ENCODE peak calls at places on chromosomes 7 and 10, in six cellular contexts. I, U, G, B, T and N are unnamed samples.

GRCh38 chr10:120612756-120613155 is 155.7 kb downstream of the PLPP4 start:
- DNase-seq in U (no peak), I (no peak), B (no peak), G (no peak), T (no peak), N (no peak)

GRCh38 chr7:12294701-12295100 is 83.6 kb downstream of the TMEM106B start:
- DNase-seq in I (no peak), B (no peak), U (no peak), T (no peak), G (no peak), N (no peak)

GRCh38 chr7:47483604-47484273 is 98.2 kb downstream of the TNS3 start:
- DNase-seq in B (no peak), I (peak), U (peak), G (no peak), T (no peak), N (no peak)

GRCh38 chr7:26346611-26347200 is 55.0 kb downstream of the SNX10 start:
- DNase-seq in I (no peak), T (no peak), U (peak), G (peak), B (no peak), N (peak)

GRCh38 chr7:21616796-21617436 is 74.1 kb downstream of the DNAH11 start:
- DNase-seq in T (no peak), B (no peak), I (no peak), G (no peak), U (peak), N (no peak)

GRCh38 chr10:69500864-69501468 is 49.7 kb downstream of the TSPAN15 start:
- DNase-seq in I (no peak), U (no peak), T (no peak), B (no peak), G (no peak), N (no peak)

GRCh38 chr7:25545125-25546008 is 317.1 kb upstream of the NPVF start:
- DNase-seq in U (no peak), T (no peak), I (no peak), G (peak), B (no peak), N (no peak)

GRCh38 chr7:102841290-102841689 is 71.5 kb upstream of the LRRC17 start:
- DNase-seq in G (peak), T (no peak), U (no peak), I (no peak), B (no peak), N (no peak)

GRCh38 chr7:148191391-148192076 is 399.0 kb upstream of the C7orf33 start:
- DNase-seq in U (no peak), B (no peak), G (no peak), T (no peak), I (no peak), N (no peak)

GRCh38 chr10:71509444-71509843 is 112.7 kb downstream of the CDH23 start:
- DNase-seq in U (no peak), I (no peak), B (no peak), G (no peak), T (no peak), N (no peak)

GRCh38 chr10:119466655-119467054 is 75.9 kb downstream of the RGS10 start:
- DNase-seq in B (no peak), G (no peak), T (peak), I (no peak), U (peak), N (no peak)

GRCh38 chr10:49183596-49184542 is 4.3 kb downstream of the TMEM273 start:
- DNase-seq in T (no peak), I (peak), G (no peak), B (no peak), U (no peak), N (no peak)

GRCh38 chr10:132663666-132664365 is 122.1 kb downstream of the NKX6-2 start:
- DNase-seq in G (no peak), T (no peak), B (no peak), U (peak), I (no peak), N (no peak)

GRCh38 chr7:101717986-101718746 is 89.1 kb upstream of the MYL10 start:
- DNase-seq in T (no peak), B (no peak), I (peak), G (peak), U (no peak), N (no peak)

GRCh38 chr10:75127481-75127880 is 16.0 kb downstream of the SAMD8 start:
- DNase-seq in U (no peak), I (no peak), G (no peak), T (no peak), B (no peak), N (no peak)

GRCh38 chr10:128103229-128103714 is 23.0 kb downstream of the MKI67 start:
- DNase-seq in B (peak), G (no peak), U (no peak), I (no peak), T (peak), N (no peak)

GRCh38 chr10:43965033-43965917 is 316.6 kb upstream of the ZNF32 start:
- DNase-seq in B (no peak), U (no peak), G (no peak), T (no peak), I (no peak), N (no peak)

GRCh38 chr7:37921340-37921805 is 933 bp downstream of the EPDR1 start:
- DNase-seq in T (no peak), U (peak), I (peak), B (no peak), G (peak), N (no peak)

GRCh38 chr7:42175834-42176745 is 60.9 kb downstream of the GLI3 start:
- DNase-seq in U (peak), T (no peak), G (no peak), B (no peak), I (no peak), N (no peak)
- H3K27ac ChIP-seq in U (no peak), T (no peak), G (no peak), B (no peak), I (no peak), N (peak)

GRCh38 chr10:91626936-91627335 is 5.9 kb downstream of the PPP1R3C start:
- DNase-seq in I (no peak), U (no peak), G (no peak), T (no peak), B (no peak), N (no peak)
- H3K27ac ChIP-seq in I (no peak), U (no peak), G (no peak), T (no peak), B (no peak), N (no peak)

GRCh38 chr7:107971100-107971499 is 31.9 kb downstream of the LAMB1 start:
- DNase-seq in U (no peak), G (no peak), T (no peak), I (no peak), B (no peak), N (no peak)

GRCh38 chr7:107972986-107973385 is 30.0 kb downstream of the LAMB1 start:
- DNase-seq in T (no peak), G (no peak), U (no peak), B (no peak), I (no peak), N (no peak)

GRCh38 chr7:107973861-107974260 is 29.1 kb downstream of the LAMB1 start:
- DNase-seq in G (no peak), B (no peak), U (no peak), T (no peak), I (no peak), N (no peak)

GRCh38 chr7:107971613-107972012 is 31.3 kb downstream of the LAMB1 start:
- DNase-seq in I (no peak), U (no peak), T (no peak), B (no peak), G (no peak), N (no peak)

GRCh38 chr7:107972075-107972482 is 30.9 kb downstream of the LAMB1 start:
- DNase-seq in G (peak), I (no peak), B (no peak), T (no peak), U (no peak), N (no peak)
- H3K27ac ChIP-seq in G (peak), I (peak), B (no peak), T (no peak), U (no peak), N (no peak)

DNA sequence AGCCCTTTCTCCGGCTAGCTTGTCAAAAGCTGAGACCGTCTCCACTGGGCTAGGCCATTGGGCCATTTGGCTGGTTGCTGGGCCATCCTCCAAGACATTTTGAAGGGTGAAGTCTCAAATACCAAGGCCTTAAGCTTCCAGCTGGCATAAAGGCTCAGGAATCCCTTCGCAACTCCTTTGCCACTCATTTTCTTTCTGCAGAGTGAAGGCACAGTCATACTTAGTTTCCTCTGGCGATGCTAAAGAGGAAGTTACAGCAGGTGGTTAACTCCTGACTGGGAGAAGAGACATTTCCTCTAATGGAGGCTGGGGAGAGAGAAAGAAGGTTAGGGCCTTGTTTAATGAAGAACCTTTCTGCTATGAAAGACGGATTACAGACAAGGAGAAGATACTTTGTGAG is 4.8 kb upstream of the REPIN1 start:
- DNase-seq in U (no peak), I (no peak), T (no peak), G (no peak), B (no peak), N (no peak)
- H3K27ac ChIP-seq in U (no peak), I (no peak), T (no peak), G (no peak), B (no peak), N (peak)

DNA sequence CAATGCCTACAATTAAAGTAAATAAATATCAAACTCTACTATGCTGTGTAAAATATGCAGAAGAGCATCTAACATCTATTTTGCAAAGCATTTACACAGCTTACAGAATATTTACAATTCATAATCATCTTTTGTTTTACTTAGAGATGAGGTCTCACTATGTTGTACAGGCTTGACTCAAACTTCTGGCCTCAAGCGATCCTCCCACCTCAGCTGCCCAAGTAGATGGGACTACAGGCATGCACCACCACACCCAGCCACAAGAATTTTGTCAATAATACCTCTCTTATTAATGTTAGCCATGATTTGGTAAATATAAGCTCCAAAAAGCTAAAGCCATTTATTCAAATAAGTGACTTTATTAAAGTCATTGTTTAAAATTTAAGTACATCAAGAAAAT is 21.9 kb upstream of the CAV2 start:
- DNase-seq in U (peak), I (no peak), T (no peak), B (no peak), G (no peak), N (no peak)
- H3K27ac ChIP-seq in U (no peak), I (no peak), T (no peak), B (no peak), G (no peak), N (no peak)

GRCh38 chr7:35987016-35987415 is 166.0 kb upstream of the EEPD1 start:
- DNase-seq in G (no peak), T (no peak), B (no peak), I (no peak), U (no peak), N (no peak)
- H3K27ac ChIP-seq in G (no peak), T (no peak), B (no peak), I (no peak), U (no peak), N (no peak)

GRCh38 chr10:21075880-21076279 is 178.8 kb upstream of the NEBL start:
- DNase-seq in B (no peak), T (no peak), U (no peak), G (no peak), I (no peak), N (no peak)

GRCh38 chr10:21076381-21076780 is 179.3 kb upstream of the NEBL start:
- DNase-seq in I (no peak), U (no peak), G (no peak), T (no peak), B (no peak), N (no peak)

GRCh38 chr10:21079330-21079658 is 182.2 kb upstream of the NEBL start:
- DNase-seq in I (no peak), T (no peak), G (no peak), U (no peak), B (no peak), N (no peak)

GRCh38 chr10:21078410-21079329 is 181.6 kb upstream of the NEBL start:
- DNase-seq in I (peak), B (no peak), T (no peak), U (peak), G (peak), N (peak)

GRCh38 chr10:21077681-21078080 is 180.6 kb upstream of the NEBL start:
- DNase-seq in I (no peak), T (no peak), B (no peak), G (no peak), U (no peak), N (no peak)
- H3K27ac ChIP-seq in I (no peak), T (no peak), B (no peak), G (no peak), U (no peak), N (no peak)

GRCh38 chr10:8247191-8247590 is 192.7 kb downstream of the GATA3 start:
- DNase-seq in I (no peak), G (no peak), U (no peak), T (no peak), B (no peak), N (no peak)
- H3K27ac ChIP-seq in I (no peak), G (no peak), U (no peak), T (no peak), B (no peak), N (no peak)

GRCh38 chr10:6114299-6114698 is 25.5 kb downstream of the RBM17 start:
- DNase-seq in I (no peak), B (no peak), G (no peak), U (no peak), T (no peak), N (no peak)
- H3K27ac ChIP-seq in I (no peak), B (no peak), G (peak), U (peak), T (no peak), N (peak)

GRCh38 chr10:17003151-17003550 is 126.5 kb downstream of the CUBN start:
- DNase-seq in T (peak), G (peak), B (peak), I (no peak), U (no peak), N (no peak)

GRCh38 chr10:17001961-17002749 is 127.5 kb downstream of the CUBN start:
- DNase-seq in T (peak), G (peak), I (no peak), B (peak), U (no peak), N (no peak)

GRCh38 chr10:16996530-16996964 is 133.1 kb downstream of the CUBN start:
- DNase-seq in B (no peak), U (peak), G (no peak), T (no peak), I (no peak), N (no peak)

GRCh38 chr10:17001297-17001744 is 128.3 kb downstream of the CUBN start:
- DNase-seq in G (no peak), I (peak), T (no peak), U (peak), B (no peak), N (no peak)

GRCh38 chr10:16999665-17000451 is 129.8 kb downstream of the CUBN start:
- DNase-seq in G (no peak), I (no peak), U (no peak), T (no peak), B (no peak), N (no peak)
- H3K27ac ChIP-seq in G (peak), I (peak), U (no peak), T (no peak), B (no peak), N (no peak)